ENCODE peak calls at places on chromosome 15, in four cellular contexts. One of them, this sample, is unnamed.

GRCh38 chr15:22945071-22945470 is 35.1 kb downstream of the CYFIP1 start:
- DNase-seq in tibial artery: peak; percentile 57
- DNase-seq in A549: no peak
- DNase-seq in lower lobe of right lung: no peak
- DNase-seq in this sample: no peak

GRCh38 chr15:82812994-82813393 is 3.6 kb downstream of the WHAMM start:
- DNase-seq in lower lobe of right lung: no peak
- DNase-seq in A549: no peak
- DNase-seq in tibial artery: no peak
- DNase-seq in this sample: no peak

GRCh38 chr15:68337826-68338225 is 60.3 kb downstream of the FEM1B start:
- DNase-seq in A549: no peak
- DNase-seq in tibial artery: peak; percentile 91
- DNase-seq in lower lobe of right lung: no peak
- DNase-seq in this sample: no peak

GRCh38 chr15:85337398-85338074 is 42.9 kb upstream of the AKAP13 start:
- DNase-seq in lower lobe of right lung: no peak
- DNase-seq in tibial artery: no peak
- DNase-seq in A549: no peak
- DNase-seq in this sample: no peak

GRCh38 chr15:83653639-83654378 is at the start of gene ADAMTSL3:
- DNase-seq in A549: peak; percentile 43
- DNase-seq in tibial artery: peak; percentile 89
- DNase-seq in lower lobe of right lung: peak; percentile 81
- DNase-seq in this sample: peak; percentile 22

GRCh38 chr15:39391230-39391629 is 189.6 kb upstream of the THBS1 start:
- DNase-seq in tibial artery: no peak
- DNase-seq in lower lobe of right lung: no peak
- DNase-seq in A549: no peak
- DNase-seq in this sample: no peak

GRCh38 chr15:39835550-39835949 is 52.9 kb upstream of the FSIP1 start:
- DNase-seq in A549: no peak
- DNase-seq in tibial artery: no peak
- DNase-seq in lower lobe of right lung: no peak
- DNase-seq in this sample: no peak

GRCh38 chr15:83695246-83695645 is 41.3 kb downstream of the ADAMTSL3 start:
- DNase-seq in lower lobe of right lung: no peak
- DNase-seq in A549: no peak
- DNase-seq in tibial artery: no peak
- DNase-seq in this sample: no peak

GRCh38 chr15:59208850-59209249 is 2.2 kb downstream of the LDHAL6B start:
- DNase-seq in tibial artery: no peak
- DNase-seq in A549: no peak
- DNase-seq in lower lobe of right lung: no peak
- DNase-seq in this sample: no peak

GRCh38 chr15:75647370-75648155 is at the start of gene SNX33:
- DNase-seq in lower lobe of right lung: peak; percentile 86
- DNase-seq in tibial artery: peak; percentile 93
- DNase-seq in A549: peak; percentile 89
- DNase-seq in this sample: peak; percentile 79

GRCh38 chr15:67405208-67406191 is 115.4 kb upstream of the C15orf61 start:
- DNase-seq in lower lobe of right lung: no peak
- DNase-seq in A549: peak; percentile 13
- DNase-seq in tibial artery: no peak
- DNase-seq in this sample: no peak

GRCh38 chr15:30941520-30941919 is 37.8 kb downstream of the FAN1 start:
- DNase-seq in tibial artery: no peak
- DNase-seq in A549: no peak
- DNase-seq in lower lobe of right lung: no peak
- DNase-seq in this sample: peak; percentile 16

GRCh38 chr15:89494941-89495637 is 1.3 kb downstream of the RHCG start:
- DNase-seq in lower lobe of right lung: no peak
- DNase-seq in A549: peak; percentile 39
- DNase-seq in tibial artery: peak; percentile 27
- DNase-seq in this sample: peak; percentile 50

GRCh38 chr15:36897834-36898233 is 202.5 kb downstream of the MEIS2 start:
- DNase-seq in tibial artery: no peak
- DNase-seq in A549: no peak
- DNase-seq in lower lobe of right lung: no peak
- DNase-seq in this sample: no peak

GRCh38 chr15:68558318-68559305 is 20.2 kb upstream of the CORO2B start:
- DNase-seq in lower lobe of right lung: no peak
- DNase-seq in tibial artery: no peak
- DNase-seq in A549: no peak
- DNase-seq in this sample: no peak

GRCh38 chr15:55907797-55908196 is 85.6 kb downstream of the NEDD4 start:
- DNase-seq in A549: peak; percentile 73
- DNase-seq in lower lobe of right lung: no peak
- DNase-seq in tibial artery: no peak
- DNase-seq in this sample: no peak

GRCh38 chr15:59168536-59168935 is 38.1 kb upstream of the LDHAL6B start:
- DNase-seq in lower lobe of right lung: no peak
- DNase-seq in A549: no peak
- DNase-seq in tibial artery: no peak
- DNase-seq in this sample: no peak

GRCh38 chr15:95897651-95898050 is 432.8 kb upstream of the NR2F2 start:
- DNase-seq in lower lobe of right lung: no peak
- DNase-seq in A549: no peak
- DNase-seq in tibial artery: no peak
- DNase-seq in this sample: no peak

GRCh38 chr15:59501531-59502113 is 63.6 kb downstream of the FAM81A start:
- DNase-seq in A549: peak; percentile 90
- DNase-seq in lower lobe of right lung: no peak
- DNase-seq in tibial artery: no peak
- DNase-seq in this sample: peak; percentile 63

GRCh38 chr15:23602124-23602523 is 36.6 kb downstream of the MKRN3 start:
- DNase-seq in tibial artery: no peak
- DNase-seq in lower lobe of right lung: no peak
- DNase-seq in A549: no peak
- DNase-seq in this sample: no peak

GRCh38 chr15:38440353-38441129 is 13.4 kb upstream of the FAM98B start:
- DNase-seq in tibial artery: no peak
- DNase-seq in A549: peak; percentile 6
- DNase-seq in lower lobe of right lung: peak; percentile 49
- DNase-seq in this sample: peak; percentile 59

GRCh38 chr15:77039817-77040216 is 31.1 kb downstream of the TSPAN3 start:
- DNase-seq in A549: no peak
- DNase-seq in lower lobe of right lung: peak; percentile 61
- DNase-seq in tibial artery: no peak
- DNase-seq in this sample: no peak

GRCh38 chr15:81507831-81508230 is 133.8 kb upstream of the TMC3 start:
- DNase-seq in A549: no peak
- DNase-seq in lower lobe of right lung: no peak
- DNase-seq in tibial artery: no peak
- DNase-seq in this sample: no peak

GRCh38 chr15:50192164-50192563 is 10.2 kb downstream of the SLC27A2 start:
- DNase-seq in A549: no peak
- DNase-seq in lower lobe of right lung: no peak
- DNase-seq in tibial artery: no peak
- DNase-seq in this sample: no peak

GRCh38 chr15:49624046-49624445 is 3.2 kb downstream of the DTWD1 start:
- DNase-seq in lower lobe of right lung: no peak
- DNase-seq in tibial artery: no peak
- DNase-seq in A549: no peak
- DNase-seq in this sample: no peak

GRCh38 chr15:45664451-45664850 is 29.6 kb downstream of the SQOR start:
- DNase-seq in lower lobe of right lung: no peak
- DNase-seq in A549: no peak
- DNase-seq in tibial artery: no peak
- DNase-seq in this sample: no peak

GRCh38 chr15:69154026-69154425 is 6.4 kb upstream of the GLCE start:
- DNase-seq in lower lobe of right lung: no peak
- DNase-seq in tibial artery: no peak
- DNase-seq in A549: no peak
- DNase-seq in this sample: no peak

GRCh38 chr15:48855501-48856440 is 22.2 kb upstream of the EID1 start:
- DNase-seq in A549: peak; percentile 15
- DNase-seq in lower lobe of right lung: no peak
- DNase-seq in tibial artery: no peak
- DNase-seq in this sample: no peak

GRCh38 chr15:52651868-52652267 is 27.3 kb downstream of the ATOSA start:
- DNase-seq in lower lobe of right lung: no peak
- DNase-seq in tibial artery: peak; percentile 76
- DNase-seq in A549: peak; percentile 77
- DNase-seq in this sample: peak; percentile 63

GRCh38 chr15:26472661-26473060 is 300.2 kb downstream of the GABRB3 start:
- DNase-seq in tibial artery: no peak
- DNase-seq in A549: no peak
- DNase-seq in lower lobe of right lung: no peak
- DNase-seq in this sample: no peak

GRCh38 chr15:77695548-77695947 is 62.8 kb upstream of the LINGO1 start:
- DNase-seq in lower lobe of right lung: no peak
- DNase-seq in tibial artery: no peak
- DNase-seq in A549: no peak
- DNase-seq in this sample: no peak

GRCh38 chr15:94206463-94207167 is 24.7 kb upstream of the MCTP2 start:
- DNase-seq in A549: no peak
- DNase-seq in lower lobe of right lung: no peak
- DNase-seq in tibial artery: no peak
- DNase-seq in this sample: no peak

GRCh38 chr15:98789020-98789419 is 140.7 kb downstream of the IGF1R start:
- DNase-seq in A549: no peak
- DNase-seq in tibial artery: no peak
- DNase-seq in lower lobe of right lung: no peak
- DNase-seq in this sample: no peak

GRCh38 chr15:91807122-91807521 is 46.4 kb upstream of the SLCO3A1 start:
- DNase-seq in lower lobe of right lung: no peak
- DNase-seq in tibial artery: no peak
- DNase-seq in A549: no peak
- DNase-seq in this sample: no peak

GRCh38 chr15:63221346-63221745 is 31.9 kb downstream of the RAB8B start:
- DNase-seq in A549: no peak
- DNase-seq in lower lobe of right lung: no peak
- DNase-seq in tibial artery: no peak
- DNase-seq in this sample: no peak

GRCh38 chr15:88586401-88587162 is 34.6 kb upstream of the AEN start:
- DNase-seq in A549: no peak
- DNase-seq in tibial artery: no peak
- DNase-seq in lower lobe of right lung: no peak
- DNase-seq in this sample: no peak

GRCh38 chr15:48001393-48002059 is 119.3 kb upstream of the SLC24A5 start:
- DNase-seq in tibial artery: no peak
- DNase-seq in A549: no peak
- DNase-seq in lower lobe of right lung: no peak
- DNase-seq in this sample: no peak

GRCh38 chr15:57740048-57740447 is 33.5 kb downstream of the POLR2M start:
- DNase-seq in tibial artery: no peak
- DNase-seq in lower lobe of right lung: no peak
- DNase-seq in A549: no peak
- DNase-seq in this sample: no peak

GRCh38 chr15:57747206-57747605 is 40.7 kb downstream of the POLR2M start:
- DNase-seq in A549: no peak
- DNase-seq in tibial artery: no peak
- DNase-seq in lower lobe of right lung: peak; percentile 56
- DNase-seq in this sample: no peak

GRCh38 chr15:57746752-57747151 is 40.2 kb downstream of the POLR2M start:
- DNase-seq in A549: no peak
- DNase-seq in lower lobe of right lung: no peak
- DNase-seq in tibial artery: no peak
- DNase-seq in this sample: no peak

GRCh38 chr15:57741089-57741488 is 34.6 kb downstream of the POLR2M start:
- DNase-seq in tibial artery: no peak
- DNase-seq in lower lobe of right lung: no peak
- DNase-seq in A549: no peak
- DNase-seq in this sample: no peak

GRCh38 chr15:57743424-57743823 is 36.9 kb downstream of the POLR2M start:
- DNase-seq in A549: no peak
- DNase-seq in tibial artery: no peak
- DNase-seq in lower lobe of right lung: no peak
- DNase-seq in this sample: peak; percentile 33
- TF ChIP-seq CTCF in A549: peak; percentile 16
- TF ChIP-seq CTCF in tibial artery: no peak
- TF ChIP-seq CTCF in lower lobe of right lung: no peak
- TF ChIP-seq CTCF in this sample: peak; percentile 48

GRCh38 chr15:70976856-70977255 is 84.2 kb downstream of the LRRC49 start:
- DNase-seq in A549: no peak
- DNase-seq in tibial artery: no peak
- DNase-seq in lower lobe of right lung: no peak
- DNase-seq in this sample: no peak

GRCh38 chr15:70974004-70974832 is 81.6 kb downstream of the LRRC49 start:
- DNase-seq in A549: peak; percentile 22
- DNase-seq in lower lobe of right lung: no peak
- DNase-seq in tibial artery: no peak
- DNase-seq in this sample: no peak
- TF ChIP-seq CTCF in A549: peak; percentile 80
- TF ChIP-seq CTCF in lower lobe of right lung: peak; percentile 28
- TF ChIP-seq CTCF in tibial artery: peak; percentile 36
- TF ChIP-seq CTCF in this sample: peak; percentile 10

GRCh38 chr15:101505610-101506337 is 16.3 kb upstream of the PCSK6 start:
- DNase-seq in tibial artery: no peak
- DNase-seq in A549: no peak
- DNase-seq in lower lobe of right lung: no peak
- DNase-seq in this sample: no peak
- TF ChIP-seq CTCF in tibial artery: no peak
- TF ChIP-seq CTCF in A549: no peak
- TF ChIP-seq CTCF in lower lobe of right lung: no peak
- TF ChIP-seq CTCF in this sample: no peak

DNA sequence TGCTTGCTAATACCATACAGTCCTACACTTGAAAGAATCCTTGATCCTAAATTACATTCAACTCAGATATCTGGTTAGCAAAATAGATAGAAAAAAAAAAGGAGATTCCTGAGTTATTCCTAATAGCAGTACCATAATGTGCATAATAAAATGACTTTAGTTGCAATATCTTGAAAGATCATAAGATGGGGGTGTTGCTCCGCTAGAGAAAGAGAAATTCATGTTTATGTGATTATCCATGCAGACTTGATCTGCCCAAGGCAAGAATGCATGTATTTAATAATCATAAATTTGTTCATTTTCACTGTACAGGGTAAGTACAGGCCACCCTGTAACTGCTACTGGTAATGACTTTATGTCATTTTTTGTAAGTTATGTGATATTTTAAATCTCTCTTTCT is 84.7 kb downstream of the HCN4 start:
- DNase-seq in tibial artery: no peak
- DNase-seq in A549: no peak
- DNase-seq in lower lobe of right lung: no peak
- DNase-seq in this sample: no peak
- TF ChIP-seq CTCF in tibial artery: peak; percentile 34
- TF ChIP-seq CTCF in A549: peak; percentile 37
- TF ChIP-seq CTCF in lower lobe of right lung: no peak
- TF ChIP-seq CTCF in this sample: no peak

GRCh38 chr15:34357653-34358052 is 9.3 kb downstream of the LPCAT4 start:
- DNase-seq in tibial artery: no peak
- DNase-seq in A549: no peak
- DNase-seq in lower lobe of right lung: no peak
- DNase-seq in this sample: no peak

GRCh38 chr15:34358948-34359347 is 8.0 kb downstream of the LPCAT4 start:
- DNase-seq in lower lobe of right lung: no peak
- DNase-seq in tibial artery: no peak
- DNase-seq in A549: no peak
- DNase-seq in this sample: no peak

GRCh38 chr15:34359416-34359815 is 7.6 kb downstream of the LPCAT4 start:
- DNase-seq in tibial artery: no peak
- DNase-seq in lower lobe of right lung: no peak
- DNase-seq in A549: no peak
- DNase-seq in this sample: no peak

GRCh38 chr15:34360298-34360697 is 6.7 kb downstream of the LPCAT4 start:
- DNase-seq in tibial artery: no peak
- DNase-seq in lower lobe of right lung: no peak
- DNase-seq in A549: no peak
- DNase-seq in this sample: no peak

GRCh38 chr15:34358367-34358766 is 8.6 kb downstream of the LPCAT4 start:
- DNase-seq in tibial artery: no peak
- DNase-seq in A549: peak; percentile 82
- DNase-seq in lower lobe of right lung: no peak
- DNase-seq in this sample: no peak
- TF ChIP-seq CTCF in tibial artery: no peak
- TF ChIP-seq CTCF in A549: peak; percentile 35
- TF ChIP-seq CTCF in lower lobe of right lung: no peak
- TF ChIP-seq CTCF in this sample: peak; percentile 30

This sample was measured in WERI-Rb-1.